ENCODE peak calls at places on chromosomes 4 and X, in seven cellular contexts. K, F, Q, I, D, B and T are unnamed samples.

GRCh38 chrX:18964880-18965279 is 19.0 kb downstream of the PHKA2 start:
- DNase-seq in D (no peak), K (no peak), Q (no peak), F (no peak), I (no peak), B (no peak), T (no peak)

GRCh38 chrX:40402771-40403533 is 177.8 kb upstream of the ATP6AP2 start:
- DNase-seq in B (no peak), K (peak), F (peak), D (peak), I (no peak), Q (no peak), T (peak)

GRCh38 chrX:132004728-132005127 is 18.4 kb upstream of the STK26 start:
- DNase-seq in I (no peak), K (no peak), Q (no peak), F (no peak), B (no peak), D (peak), T (no peak)

GRCh38 chr4:125390126-125390525 is 75.4 kb downstream of the FAT4 start:
- DNase-seq in D (peak), Q (no peak), F (no peak), K (no peak), B (no peak), I (no peak), T (peak)

GRCh38 chr4:76011700-76012387 is 4.5 kb upstream of the CXCL9 start:
- DNase-seq in K (peak), B (no peak), Q (no peak), I (no peak), D (peak), F (no peak), T (peak)

GRCh38 chr4:87839309-87839946 is 6.7 kb downstream of the MEPE start:
- DNase-seq in B (no peak), K (no peak), D (peak), Q (peak), I (no peak), F (no peak), T (no peak)

GRCh38 chr4:41590591-41590990 is 52.6 kb downstream of the LIMCH1 start:
- DNase-seq in Q (no peak), F (no peak), D (no peak), B (no peak), I (no peak), K (no peak), T (no peak)

GRCh38 chr4:146442801-146443200 is 78.9 kb downstream of the SLC10A7 start:
- DNase-seq in B (no peak), Q (no peak), I (no peak), D (peak), F (no peak), K (no peak), T (peak)

GRCh38 chr4:1950369-1950768 is 58.4 kb downstream of the NELFA start:
- DNase-seq in D (no peak), B (no peak), K (no peak), Q (no peak), F (no peak), I (no peak), T (no peak)

GRCh38 chr4:1952719-1953118 is 56.1 kb downstream of the NELFA start:
- DNase-seq in D (no peak), B (no peak), K (no peak), I (no peak), F (no peak), Q (no peak), T (no peak)

GRCh38 chr4:1956631-1957030 is 52.1 kb downstream of the NELFA start:
- DNase-seq in I (no peak), D (no peak), Q (no peak), F (no peak), K (no peak), B (no peak), T (no peak)

GRCh38 chr4:1952046-1952700 is 56.6 kb downstream of the NELFA start:
- DNase-seq in I (no peak), B (no peak), F (no peak), K (no peak), Q (no peak), D (no peak), T (no peak)

GRCh38 chr4:1953335-1953734 is 55.4 kb downstream of the NELFA start:
- DNase-seq in B (no peak), I (no peak), D (no peak), Q (no peak), K (no peak), F (no peak), T (no peak)
- H3K4me3 ChIP-seq in B (no peak), I (no peak), D (no peak), Q (no peak), K (no peak), F (no peak), T (no peak)

GRCh38 chr4:153495480-153496206 is 29.5 kb downstream of the TMEM131L start:
- DNase-seq in D (no peak), K (no peak), B (no peak), Q (no peak), I (no peak), F (no peak), T (no peak)

GRCh38 chr4:153497091-153497531 is 31.0 kb downstream of the TMEM131L start:
- DNase-seq in F (no peak), D (peak), I (no peak), Q (peak), K (no peak), B (no peak), T (no peak)

GRCh38 chr4:153501578-153501977 is 35.4 kb downstream of the TMEM131L start:
- DNase-seq in F (no peak), K (no peak), I (no peak), Q (no peak), B (no peak), D (no peak), T (no peak)

GRCh38 chr4:153497988-153498967 is 32.1 kb downstream of the TMEM131L start:
- DNase-seq in B (no peak), K (no peak), I (no peak), Q (no peak), D (peak), F (peak), T (peak)

DNA sequence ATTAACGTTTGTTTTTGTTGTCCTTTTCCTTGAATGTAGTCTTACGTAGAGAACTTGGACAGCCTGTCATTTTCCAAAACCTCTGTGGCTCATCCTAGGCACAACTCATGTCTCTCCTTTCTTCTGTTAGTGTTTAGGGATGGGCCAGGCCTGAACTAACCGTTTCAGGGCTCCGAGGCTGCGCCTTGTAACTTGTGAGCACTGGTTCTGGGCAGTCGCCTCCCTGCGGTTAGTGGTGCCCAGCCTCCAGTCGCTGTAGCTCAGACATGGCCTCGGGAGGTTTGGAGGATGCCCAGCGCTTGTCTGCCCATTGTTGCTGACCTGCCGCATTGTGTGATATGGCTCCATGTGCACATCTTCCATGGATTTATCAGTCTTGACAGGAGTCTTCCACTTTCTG is 32.8 kb downstream of the TMEM131L start:
- DNase-seq in F (peak), D (no peak), I (no peak), Q (no peak), B (no peak), K (no peak), T (no peak)
- H3K4me3 ChIP-seq in F (no peak), D (no peak), I (no peak), Q (no peak), B (no peak), K (no peak), T (no peak)

DNA sequence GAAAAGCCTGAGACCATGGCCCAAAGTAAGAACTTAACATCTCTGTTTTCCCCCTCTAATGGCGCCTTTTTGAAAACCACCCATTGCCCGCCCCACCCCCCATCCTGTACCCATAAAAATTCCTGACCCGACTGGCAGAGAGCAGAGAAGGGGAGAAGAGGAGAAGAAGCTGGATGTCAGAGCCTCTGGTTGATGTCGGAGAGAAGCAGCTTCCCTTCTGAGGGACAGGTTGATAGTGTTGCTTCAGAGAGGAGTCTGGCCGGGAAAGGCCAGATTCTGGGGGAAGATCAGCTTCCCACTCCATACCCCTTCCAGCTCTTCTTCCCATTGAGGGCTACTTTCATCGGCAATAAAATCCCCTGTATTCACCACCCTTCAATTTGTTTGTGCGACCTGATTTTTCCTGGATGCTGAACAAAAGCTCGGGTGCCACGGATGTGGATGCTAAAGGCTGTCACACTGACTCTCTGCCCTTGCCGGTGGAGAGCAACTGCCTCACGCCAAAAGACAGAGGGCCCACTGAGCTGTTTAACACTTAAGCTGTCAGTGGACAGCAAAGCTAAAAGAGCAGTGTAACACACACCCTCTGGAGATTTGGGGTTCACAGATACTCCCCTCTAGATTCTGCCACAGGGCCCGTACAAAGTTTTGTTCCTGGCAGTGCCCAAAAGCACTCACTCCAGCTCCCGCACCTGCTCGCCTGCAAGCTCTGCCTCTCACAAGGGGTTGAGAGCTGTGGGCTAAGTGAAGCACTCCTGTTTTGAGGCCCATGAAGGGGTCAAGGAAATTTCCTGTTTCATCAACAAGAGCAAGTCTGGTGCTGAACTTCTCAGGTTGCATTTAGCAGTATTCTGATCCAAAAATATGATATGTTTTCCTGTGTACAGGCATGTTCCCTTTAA is 1571.8 kb downstream of the ADGRL3 start:
- DNase-seq in Q (peak), F (no peak), D (no peak), I (no peak), K (no peak), B (no peak), T (no peak)
- H3K4me3 ChIP-seq in Q (no peak), F (no peak), D (no peak), I (no peak), K (no peak), B (no peak), T (no peak)

GRCh38 chrX:103330601-103331397 is 760 bp downstream of the TCEAL7 start:
- DNase-seq in B (no peak), Q (peak), D (peak), K (no peak), F (no peak), I (no peak), T (no peak)
- H3K4me3 ChIP-seq in B (peak), Q (no peak), D (peak), K (no peak), F (peak), I (no peak), T (peak)

DNA sequence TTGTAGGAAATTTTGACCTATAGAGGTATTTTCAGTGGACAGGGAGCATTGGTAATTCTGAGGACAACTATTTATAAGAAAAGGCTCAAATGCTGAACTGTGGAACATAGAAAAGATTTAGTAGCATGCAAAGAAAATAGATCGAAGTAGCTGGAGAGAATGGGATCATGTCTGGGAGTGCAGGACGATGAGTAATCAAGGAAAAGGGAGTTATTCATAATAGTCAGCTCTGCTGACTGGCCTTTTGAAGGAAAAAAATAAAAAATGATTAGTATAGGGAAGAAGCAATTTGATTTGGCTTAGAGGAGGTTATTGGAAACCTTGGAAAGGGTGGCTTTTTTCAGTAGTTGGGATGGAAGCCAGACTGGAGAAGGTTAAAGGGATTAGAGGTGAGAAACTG is 22.9 kb upstream of the ANK2 start:
- DNase-seq in I (no peak), K (no peak), F (no peak), B (no peak), D (peak), Q (no peak), T (peak)
- H3K4me3 ChIP-seq in I (no peak), K (no peak), F (no peak), B (no peak), D (no peak), Q (no peak), T (no peak)

DNA sequence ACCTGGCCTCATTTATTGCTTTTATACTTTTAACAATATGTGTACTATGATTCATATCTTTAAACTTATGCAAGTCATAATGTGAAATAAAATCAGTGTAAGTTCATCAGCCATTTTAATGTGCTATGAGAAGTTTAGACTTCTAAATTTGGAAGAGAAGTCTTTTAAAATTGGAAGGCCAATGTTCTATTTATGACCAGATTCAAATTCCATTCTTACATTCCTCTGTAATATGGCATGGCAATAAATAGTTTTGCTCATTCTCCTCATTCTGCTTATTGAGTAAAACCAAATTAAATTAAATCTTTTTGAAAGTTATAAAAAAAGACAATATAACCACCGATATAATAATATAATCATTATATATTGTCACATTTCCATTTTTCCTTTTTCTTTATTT is 126.2 kb downstream of the SORBS2 start:
- DNase-seq in F (no peak), K (no peak), Q (no peak), I (no peak), D (peak), B (no peak), T (no peak)
- H3K4me3 ChIP-seq in F (no peak), K (no peak), Q (no peak), I (no peak), D (no peak), B (no peak), T (no peak)

GRCh38 chrX:155632424-155633100 is 19.8 kb upstream of the TMLHE start:
- DNase-seq in D (peak), I (no peak), B (no peak), F (no peak), K (no peak), Q (no peak), T (no peak)
- H3K4me3 ChIP-seq in D (no peak), I (no peak), B (no peak), F (no peak), K (no peak), Q (no peak), T (no peak)

DNA sequence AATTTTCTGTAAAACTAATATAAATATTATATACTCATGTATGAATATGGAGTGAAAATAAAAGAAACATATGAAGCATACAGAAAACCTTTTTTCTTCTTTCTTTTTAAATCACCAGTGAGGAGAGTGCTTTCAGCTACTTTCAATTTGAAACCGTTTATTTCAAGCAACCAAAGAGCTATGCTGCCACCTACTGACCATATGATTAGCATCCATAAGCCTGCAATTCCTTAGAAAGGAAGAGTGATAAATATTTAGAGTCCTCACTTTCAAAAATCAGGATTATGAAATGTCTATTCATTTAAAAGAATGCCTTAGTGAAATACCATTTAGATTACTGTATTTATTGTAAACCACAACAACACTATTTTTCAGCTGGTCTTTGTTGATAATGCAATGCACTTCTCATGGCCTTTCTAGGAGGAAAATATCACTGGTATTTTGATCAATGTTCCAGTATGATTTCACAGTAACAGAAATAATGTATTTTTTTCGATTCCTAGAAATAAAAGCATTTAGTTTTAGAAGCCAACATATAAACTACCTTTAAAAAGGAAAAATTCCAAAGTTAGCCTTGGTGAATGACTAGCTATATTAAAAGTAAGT is 667.6 kb downstream of the PCDH18 start:
- DNase-seq in D (peak), B (no peak), I (no peak), Q (peak), F (no peak), K (no peak), T (peak)
- H3K4me3 ChIP-seq in D (no peak), B (no peak), I (no peak), Q (no peak), F (no peak), K (no peak), T (no peak)

GRCh38 chr4:98110929-98111328 is 32.3 kb downstream of the STPG2 start:
- DNase-seq in Q (no peak), B (no peak), F (no peak), D (no peak), I (no peak), K (no peak), T (no peak)

GRCh38 chr4:98110214-98110613 is 33.1 kb downstream of the STPG2 start:
- DNase-seq in B (no peak), F (no peak), K (no peak), I (no peak), D (no peak), Q (no peak), T (no peak)

GRCh38 chr4:98117363-98117762 is 25.9 kb downstream of the STPG2 start:
- DNase-seq in K (no peak), B (no peak), F (no peak), I (no peak), D (no peak), Q (no peak), T (no peak)

DNA sequence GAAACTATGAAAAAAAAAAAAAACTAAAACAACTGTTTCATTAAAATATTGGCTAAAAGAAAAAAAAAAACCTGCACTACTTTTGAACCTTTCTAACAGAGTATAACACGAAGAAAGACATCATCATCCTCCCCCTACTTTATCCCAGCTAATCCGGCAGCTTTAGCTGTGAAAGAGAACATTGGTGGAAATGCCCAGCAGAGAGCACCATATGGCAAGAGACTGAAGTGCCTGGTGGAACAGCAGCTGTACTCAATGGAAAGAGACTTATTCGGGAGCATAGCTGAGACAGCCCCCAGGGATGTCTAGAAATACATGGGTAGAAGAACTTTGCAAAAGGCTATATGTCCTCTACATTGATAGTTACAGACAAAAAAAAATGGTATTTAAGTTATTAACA is 30.3 kb downstream of the STPG2 start:
- DNase-seq in D (peak), Q (peak), F (no peak), B (no peak), K (no peak), I (no peak), T (peak)
- H3K4me3 ChIP-seq in D (no peak), Q (no peak), F (no peak), B (no peak), K (no peak), I (no peak), T (no peak)